ENCODE peak calls at places on chromosomes 16 and 17, in four cellular contexts. P, A, G and E are unnamed samples.

GRCh38 chr17:55238197-55238930 is 26.4 kb upstream of the HLF start:
- DNase-seq in P (peak; percentile 94), A (peak; percentile 64), G (peak; percentile 94), E (peak; percentile 87)

GRCh38 chr17:41393826-41394225 is 3.6 kb downstream of the KRT31 start:
- DNase-seq in P (no peak), A (no peak), G (no peak), E (no peak)

GRCh38 chr16:81616321-81617020 is 162.6 kb upstream of the PLCG2 start:
- DNase-seq in P (peak; percentile 29), A (no peak), G (no peak), E (no peak)

GRCh38 chr16:14486520-14487303 is 143.3 kb downstream of the PARN start:
- DNase-seq in P (peak; percentile 96), A (peak; percentile 84), G (peak; percentile 84), E (peak; percentile 72)

GRCh38 chr17:79626156-79626890 is 15.5 kb upstream of the RBFOX3 start:
- DNase-seq in P (no peak), A (no peak), G (peak; percentile 45), E (peak; percentile 16)

GRCh38 chr17:37315601-37316000 is 60.2 kb upstream of the C17orf78 start:
- DNase-seq in P (no peak), A (no peak), G (no peak), E (no peak)

GRCh38 chr17:32110596-32110995 is 31.7 kb upstream of the RHOT1 start:
- DNase-seq in P (no peak), A (no peak), G (no peak), E (no peak)

GRCh38 chr17:64291268-64291851 is 28.3 kb upstream of the TEX2 start:
- DNase-seq in P (no peak), A (no peak), G (no peak), E (no peak)

GRCh38 chr17:1244606-1245012 is 25.6 kb upstream of the BHLHA9 start:
- DNase-seq in P (no peak), A (no peak), G (no peak), E (no peak)

GRCh38 chr17:14780116-14780515 is 479.2 kb downstream of the HS3ST3B1 start:
- DNase-seq in P (no peak), A (no peak), G (no peak), E (no peak)

GRCh38 chr16:56274369-56274768 is 83.1 kb downstream of the GNAO1 start:
- DNase-seq in P (no peak), A (no peak), G (no peak), E (no peak)

GRCh38 chr16:71746442-71747046 is 22.0 kb upstream of the PHLPP2 start:
- DNase-seq in P (no peak), A (no peak), G (no peak), E (no peak)

GRCh38 chr17:10737168-10737622 is 7.4 kb upstream of the TMEM220 start:
- DNase-seq in P (peak; percentile 77), A (peak; percentile 18), G (no peak), E (no peak)
- TF ChIP-seq CTCF in P (peak; percentile 62), A (peak; percentile 89), G (peak; percentile 78), E (no peak)

GRCh38 chr17:12348476-12348875 is 317.2 kb upstream of the MYOCD start:
- DNase-seq in P (no peak), A (no peak), G (no peak), E (no peak)

GRCh38 chr17:12342161-12342560 is 321.5 kb downstream of the MAP2K4 start:
- DNase-seq in P (no peak), A (no peak), G (no peak), E (no peak)

GRCh38 chr17:12342609-12343248 is 322.1 kb downstream of the MAP2K4 start:
- DNase-seq in P (no peak), A (no peak), G (no peak), E (no peak)
- TF ChIP-seq CTCF in P (no peak), A (peak; percentile 38), G (no peak), E (no peak)

GRCh38 chr17:82128287-82128686 is 30.3 kb upstream of the FASN start:
- DNase-seq in P (no peak), A (no peak), G (no peak), E (no peak)

GRCh38 chr17:82127315-82127595 is 29.2 kb upstream of the FASN start:
- DNase-seq in P (no peak), A (no peak), G (no peak), E (no peak)

GRCh38 chr17:82126479-82127314 is 28.7 kb upstream of the FASN start:
- DNase-seq in P (no peak), A (no peak), G (no peak), E (no peak)

GRCh38 chr17:82127704-82128103 is 29.7 kb upstream of the FASN start:
- DNase-seq in P (no peak), A (no peak), G (no peak), E (no peak)

DNA sequence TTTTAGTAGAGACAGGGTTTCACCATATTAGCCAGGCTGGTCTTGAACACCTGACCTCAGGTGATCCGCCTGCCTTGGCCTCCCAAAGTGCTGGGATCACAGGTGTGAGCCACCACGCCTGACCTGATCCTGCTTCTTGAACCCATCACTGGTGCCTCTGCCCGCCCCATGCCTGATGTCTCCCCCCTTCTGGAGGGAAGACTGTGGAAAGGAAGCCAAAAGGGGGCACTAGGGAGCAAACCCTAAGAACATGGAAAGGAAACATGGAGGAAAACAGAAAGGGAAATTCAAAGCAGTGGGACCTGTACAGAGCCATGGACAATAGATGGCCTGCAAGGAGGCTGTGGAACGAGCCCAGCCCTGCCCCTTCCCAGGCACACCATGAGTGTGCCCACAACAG is 31.1 kb upstream of the FASN start:
- DNase-seq in P (no peak), A (no peak), G (no peak), E (no peak)
- TF ChIP-seq CTCF in P (no peak), A (no peak), G (no peak), E (no peak)

GRCh38 chr17:80678621-80679020 is 134.0 kb downstream of the RPTOR start:
- DNase-seq in P (no peak), A (no peak), G (no peak), E (no peak)
- TF ChIP-seq CTCF in P (no peak), A (peak; percentile 10), G (no peak), E (no peak)

DNA sequence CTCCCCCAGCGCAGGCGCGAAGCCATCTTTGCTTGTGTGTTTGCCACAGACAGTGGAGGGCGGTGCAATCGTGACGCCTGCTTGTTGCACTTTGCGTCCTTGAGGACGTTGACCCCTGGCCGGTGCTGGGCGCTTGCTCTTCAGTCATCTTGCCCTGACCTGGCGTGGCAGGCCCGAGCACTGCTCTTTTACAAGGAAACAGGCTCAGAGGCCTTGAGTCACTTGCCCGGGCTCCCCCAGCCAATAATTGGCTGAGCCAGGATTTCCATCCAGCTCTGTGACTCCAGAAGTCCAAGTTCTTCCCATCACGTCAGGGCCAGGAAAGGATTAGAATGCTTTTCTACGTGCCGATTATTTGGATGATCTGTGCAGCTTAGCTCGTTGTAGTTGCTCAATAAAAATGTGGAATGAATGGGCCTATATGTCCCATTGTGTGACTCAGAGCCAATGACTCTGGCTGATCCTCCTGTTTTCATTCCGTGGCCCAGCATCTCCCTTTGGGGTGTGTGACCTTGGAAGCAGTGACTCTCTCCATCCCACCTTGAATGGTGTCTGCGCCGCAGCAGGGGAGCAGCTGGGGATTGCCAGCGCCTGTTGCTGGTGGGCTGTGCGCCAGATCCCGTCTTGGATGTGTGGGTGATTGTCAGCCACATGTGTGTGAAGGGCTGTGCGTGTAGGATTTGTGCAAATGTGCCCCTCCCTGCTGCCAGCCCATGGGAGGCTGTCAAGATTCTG is 214.1 kb downstream of the SEC14L1 start:
- DNase-seq in P (no peak), A (peak; percentile 87), G (peak; percentile 87), E (no peak)
- TF ChIP-seq CTCF in P (no peak), A (no peak), G (no peak), E (no peak)

GRCh38 chr16:12573730-12574383 is 229.8 kb downstream of the CPPED1 start:
- DNase-seq in P (no peak), A (no peak), G (no peak), E (no peak)

GRCh38 chr16:12572316-12572985 is 231.2 kb downstream of the CPPED1 start:
- DNase-seq in P (no peak), A (no peak), G (no peak), E (no peak)

GRCh38 chr16:12575288-12575687 is 228.4 kb downstream of the CPPED1 start:
- DNase-seq in P (no peak), A (no peak), G (no peak), E (no peak)

GRCh38 chr16:12574721-12575120 is 229.0 kb downstream of the CPPED1 start:
- DNase-seq in P (no peak), A (no peak), G (no peak), E (no peak)

DNA sequence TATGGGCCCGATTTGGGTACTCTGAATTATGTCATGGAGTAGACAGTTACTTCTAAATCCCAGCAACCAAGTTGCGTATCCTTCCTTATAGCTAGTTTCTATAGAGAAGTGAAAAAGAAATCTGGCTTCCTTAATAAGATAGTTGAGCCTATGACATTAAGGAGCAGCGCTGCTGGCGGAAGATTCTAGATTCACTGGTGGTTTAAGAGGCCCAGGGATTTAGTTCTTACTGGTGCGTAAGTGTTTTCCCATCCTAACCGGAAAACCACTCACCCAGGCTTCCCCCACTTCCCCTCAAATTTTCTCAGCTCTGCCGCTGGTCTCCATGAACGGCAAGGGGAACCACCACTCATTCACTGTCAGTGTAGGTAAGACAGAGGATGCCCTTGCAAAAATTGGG is 230.4 kb downstream of the CPPED1 start:
- DNase-seq in P (no peak), A (no peak), G (no peak), E (no peak)
- TF ChIP-seq CTCF in P (no peak), A (no peak), G (no peak), E (no peak)

GRCh38 chr17:5667871-5668270 is 83.6 kb upstream of the NLRP1 start:
- DNase-seq in P (no peak), A (no peak), G (no peak), E (no peak)
- TF ChIP-seq CTCF in P (no peak), A (no peak), G (no peak), E (no peak)

GRCh38 chr17:13572581-13572980 is 29.1 kb downstream of the HS3ST3A1 start:
- DNase-seq in P (no peak), A (no peak), G (no peak), E (no peak)

GRCh38 chr17:13575922-13576419 is 25.8 kb downstream of the HS3ST3A1 start:
- DNase-seq in P (no peak), A (no peak), G (no peak), E (no peak)

GRCh38 chr17:13581925-13582324 is 19.8 kb downstream of the HS3ST3A1 start:
- DNase-seq in P (no peak), A (no peak), G (no peak), E (no peak)

GRCh38 chr17:13575466-13575865 is 26.3 kb downstream of the HS3ST3A1 start:
- DNase-seq in P (no peak), A (no peak), G (no peak), E (no peak)

DNA sequence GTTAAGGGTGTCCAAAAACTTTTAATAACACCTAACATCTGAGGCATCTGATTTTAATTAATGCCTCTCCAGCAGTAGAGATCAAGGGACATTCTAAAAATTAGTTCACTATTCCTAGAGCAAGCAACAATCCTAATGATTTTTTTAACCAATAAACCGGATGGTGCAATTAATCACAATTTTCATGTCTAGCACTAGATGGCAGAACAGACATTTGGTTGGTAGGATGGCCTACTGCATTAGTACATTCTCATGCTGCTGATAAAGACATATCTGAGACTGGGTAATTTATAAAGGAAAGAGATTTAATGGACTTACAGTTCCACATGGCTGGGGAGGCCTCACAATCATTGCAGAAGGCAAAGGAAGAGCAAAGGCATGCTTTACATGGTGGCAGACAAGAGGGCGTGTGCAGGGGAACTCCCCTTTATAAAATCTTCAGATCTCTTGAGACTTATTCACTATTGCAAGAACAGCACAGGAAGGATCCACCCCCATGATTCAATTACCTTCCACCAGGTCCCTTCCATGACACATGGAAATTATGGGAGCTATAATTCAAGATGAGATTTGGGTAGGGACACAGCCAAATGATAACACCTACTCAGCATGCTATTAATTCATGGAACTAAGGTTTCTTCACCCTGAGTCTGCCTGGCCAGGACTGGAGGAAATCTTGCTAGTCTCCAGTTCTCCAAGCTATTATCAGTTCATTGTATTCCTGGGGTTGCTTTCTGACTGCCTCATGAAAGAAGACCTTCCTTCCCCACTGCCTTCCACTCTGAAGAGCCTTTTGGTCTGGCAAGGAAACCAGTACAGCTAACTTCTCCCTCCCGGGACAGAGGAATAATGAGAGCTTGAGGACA is 24.8 kb downstream of the HS3ST3A1 start:
- DNase-seq in P (no peak), A (no peak), G (no peak), E (no peak)
- TF ChIP-seq CTCF in P (no peak), A (no peak), G (no peak), E (no peak)